ENCODE peak calls at places on chromosome 15, in ten cellular contexts. B, M, E, H, O, R, U, C, J and L are unnamed samples.

GRCh38 chr15:34203936-34204335 is 6.0 kb downstream of the KATNBL1 start:
- DNase-seq in B (no peak), M (no peak), E (no peak), H (no peak), O (no peak), R (no peak), U (no peak), C (no peak), J (no peak), L (no peak)

GRCh38 chr15:33654859-33655258 is 313.4 kb upstream of the CHRM5 start:
- DNase-seq in B (no peak), M (no peak), E (no peak), H (no peak), O (no peak), R (no peak), U (no peak), C (no peak), J (no peak), L (peak; percentile 10)

GRCh38 chr15:99682455-99682854 is 50.8 kb downstream of the LYSMD4 start:
- DNase-seq in B (peak; percentile 83), M (no peak), E (no peak), H (peak; percentile 91), O (peak; percentile 95), R (no peak), U (no peak), C (no peak), J (no peak), L (peak; percentile 79)

GRCh38 chr15:66254364-66255292 is 1.1 kb upstream of the MEGF11 start:
- DNase-seq in B (no peak), M (no peak), E (no peak), H (no peak), O (no peak), R (no peak), U (no peak), C (peak; percentile 17), J (no peak), L (no peak)

GRCh38 chr15:25245801-25246622 is 192.8 kb downstream of the UBE3A start:
- DNase-seq in B (no peak), M (no peak), E (no peak), H (no peak), O (no peak), R (peak; percentile 13), U (no peak), C (peak; percentile 1), J (no peak), L (no peak)

GRCh38 chr15:52006702-52007340 is 12.2 kb upstream of the MAPK6 start:
- DNase-seq in B (no peak), M (no peak), E (no peak), H (no peak), O (no peak), R (no peak), U (peak; percentile 83), C (no peak), J (no peak), L (no peak)

GRCh38 chr15:40410476-40410875 is 4.9 kb downstream of the IVD start:
- DNase-seq in B (no peak), M (no peak), E (no peak), H (no peak), O (no peak), R (no peak), U (no peak), C (no peak), J (no peak), L (no peak)

GRCh38 chr15:57732526-57733331 is 26.2 kb downstream of the POLR2M start:
- DNase-seq in B (no peak), M (peak; percentile 57), E (peak; percentile 70), H (no peak), O (peak; percentile 50), R (peak; percentile 53), U (no peak), C (peak; percentile 31), J (peak; percentile 28), L (peak; percentile 75)

GRCh38 chr15:58179741-58180381 is 41.7 kb downstream of the AQP9 start:
- DNase-seq in B (no peak), M (no peak), E (no peak), H (no peak), O (peak; percentile 19), R (no peak), U (no peak), C (no peak), J (no peak), L (peak; percentile 73)

GRCh38 chr15:60520041-60520824 is 41.3 kb upstream of the ICE2 start:
- DNase-seq in B (no peak), M (no peak), E (no peak), H (no peak), O (peak; percentile 61), R (no peak), U (no peak), C (no peak), J (no peak), L (peak; percentile 46)

GRCh38 chr15:47516576-47517371 is 200.5 kb upstream of the SEMA6D start:
- DNase-seq in B (peak; percentile 41), M (no peak), E (no peak), H (no peak), O (peak; percentile 35), R (no peak), U (no peak), C (no peak), J (no peak), L (peak; percentile 59)

GRCh38 chr15:24944939-24945338 is 9.8 kb upstream of the SNRPN start:
- DNase-seq in B (no peak), M (no peak), E (no peak), H (no peak), O (peak; percentile 59), R (no peak), U (no peak), C (no peak), J (no peak), L (no peak)

GRCh38 chr15:48205981-48206380 is at the start of gene SLC12A1:
- DNase-seq in B (no peak), M (no peak), E (no peak), H (no peak), O (no peak), R (no peak), U (no peak), C (no peak), J (no peak), L (no peak)

GRCh38 chr15:51366911-51367310 is 25.5 kb downstream of the GLDN start:
- DNase-seq in B (no peak), M (peak; percentile 62), E (no peak), H (no peak), O (peak; percentile 52), R (peak; percentile 55), U (no peak), C (no peak), J (no peak), L (peak; percentile 19)

GRCh38 chr15:67065531-67066005 is at the start of gene SMAD3:
- DNase-seq in B (peak; percentile 85), M (peak; percentile 91), E (peak; percentile 76), H (no peak), O (peak; percentile 95), R (peak; percentile 93), U (no peak), C (peak; percentile 76), J (peak; percentile 93), L (peak; percentile 94)